ENCODE peak calls at places on chromosomes 2 and 18, in eight cellular contexts. One of them, this sample, is unnamed.

GRCh38 chr18:28114472-28114871 is 62.5 kb downstream of the CDH2 start:
- DNase-seq in glomerular endothelial cell: no peak
- DNase-seq in left ventricle myocardium superior: no peak
- DNase-seq in AG09319: no peak
- DNase-seq in psoas muscle: no peak
- DNase-seq in renal cortical epithelial cell: peak; percentile 88
- DNase-seq in NCI-H1930: no peak
- DNase-seq in activated CD4-positive, CD25-positive, alpha-beta regulatory T cell treated with anti-CD3 and anti-CD28 coated beads, Interleukin-2, amount 50 U/mL, for 72 hours: no peak
- DNase-seq in this sample: no peak

GRCh38 chr18:48037481-48038271 is 107.2 kb upstream of the SMAD2 start:
- DNase-seq in glomerular endothelial cell: no peak
- DNase-seq in left ventricle myocardium superior: peak; percentile 63
- DNase-seq in AG09319: no peak
- DNase-seq in psoas muscle: no peak
- DNase-seq in renal cortical epithelial cell: no peak
- DNase-seq in NCI-H1930: peak; percentile 39
- DNase-seq in activated CD4-positive, CD25-positive, alpha-beta regulatory T cell treated with anti-CD3 and anti-CD28 coated beads, Interleukin-2, amount 50 U/mL, for 72 hours: no peak
- DNase-seq in this sample: no peak

GRCh38 chr2:38712871-38713270 is 38.3 kb downstream of the SRSF7 start:
- DNase-seq in glomerular endothelial cell: no peak
- DNase-seq in left ventricle myocardium superior: no peak
- DNase-seq in AG09319: no peak
- DNase-seq in psoas muscle: no peak
- DNase-seq in renal cortical epithelial cell: no peak
- DNase-seq in NCI-H1930: no peak
- DNase-seq in activated CD4-positive, CD25-positive, alpha-beta regulatory T cell treated with anti-CD3 and anti-CD28 coated beads, Interleukin-2, amount 50 U/mL, for 72 hours: no peak
- DNase-seq in this sample: no peak

GRCh38 chr2:227455200-227455599 is 16.8 kb upstream of the AGFG1 start:
- DNase-seq in glomerular endothelial cell: no peak
- DNase-seq in left ventricle myocardium superior: no peak
- DNase-seq in AG09319: no peak
- DNase-seq in psoas muscle: no peak
- DNase-seq in renal cortical epithelial cell: peak; percentile 88
- DNase-seq in NCI-H1930: no peak
- DNase-seq in activated CD4-positive, CD25-positive, alpha-beta regulatory T cell treated with anti-CD3 and anti-CD28 coated beads, Interleukin-2, amount 50 U/mL, for 72 hours: no peak
- DNase-seq in this sample: peak; percentile 27

GRCh38 chr18:67973916-67974315 is 457.4 kb upstream of the DSEL start:
- DNase-seq in glomerular endothelial cell: no peak
- DNase-seq in left ventricle myocardium superior: no peak
- DNase-seq in AG09319: peak; percentile 62
- DNase-seq in psoas muscle: no peak
- DNase-seq in renal cortical epithelial cell: no peak
- DNase-seq in NCI-H1930: no peak
- DNase-seq in activated CD4-positive, CD25-positive, alpha-beta regulatory T cell treated with anti-CD3 and anti-CD28 coated beads, Interleukin-2, amount 50 U/mL, for 72 hours: no peak
- DNase-seq in this sample: no peak

GRCh38 chr2:211128287-211128686 is 571.9 kb downstream of the CPS1 start:
- DNase-seq in glomerular endothelial cell: no peak
- DNase-seq in left ventricle myocardium superior: no peak
- DNase-seq in AG09319: no peak
- DNase-seq in psoas muscle: no peak
- DNase-seq in renal cortical epithelial cell: peak; percentile 36
- DNase-seq in NCI-H1930: no peak
- DNase-seq in activated CD4-positive, CD25-positive, alpha-beta regulatory T cell treated with anti-CD3 and anti-CD28 coated beads, Interleukin-2, amount 50 U/mL, for 72 hours: no peak
- DNase-seq in this sample: no peak

GRCh38 chr2:3300224-3300623 is 77.4 kb downstream of the EIPR1 start:
- DNase-seq in glomerular endothelial cell: no peak
- DNase-seq in left ventricle myocardium superior: no peak
- DNase-seq in AG09319: no peak
- DNase-seq in psoas muscle: no peak
- DNase-seq in renal cortical epithelial cell: no peak
- DNase-seq in NCI-H1930: no peak
- DNase-seq in activated CD4-positive, CD25-positive, alpha-beta regulatory T cell treated with anti-CD3 and anti-CD28 coated beads, Interleukin-2, amount 50 U/mL, for 72 hours: no peak
- DNase-seq in this sample: no peak

GRCh38 chr18:45457933-45458332 is 157.3 kb upstream of the SLC14A2 start:
- DNase-seq in glomerular endothelial cell: no peak
- DNase-seq in left ventricle myocardium superior: no peak
- DNase-seq in AG09319: no peak
- DNase-seq in psoas muscle: no peak
- DNase-seq in renal cortical epithelial cell: no peak
- DNase-seq in NCI-H1930: no peak
- DNase-seq in activated CD4-positive, CD25-positive, alpha-beta regulatory T cell treated with anti-CD3 and anti-CD28 coated beads, Interleukin-2, amount 50 U/mL, for 72 hours: no peak
- DNase-seq in this sample: no peak

GRCh38 chr2:8639122-8639635 is 42.7 kb upstream of the ID2 start:
- DNase-seq in glomerular endothelial cell: no peak
- DNase-seq in left ventricle myocardium superior: no peak
- DNase-seq in AG09319: no peak
- DNase-seq in psoas muscle: no peak
- DNase-seq in renal cortical epithelial cell: no peak
- DNase-seq in NCI-H1930: no peak
- DNase-seq in activated CD4-positive, CD25-positive, alpha-beta regulatory T cell treated with anti-CD3 and anti-CD28 coated beads, Interleukin-2, amount 50 U/mL, for 72 hours: no peak
- DNase-seq in this sample: no peak

GRCh38 chr2:74181739-74182138 is 3.1 kb upstream of the MOB1A start:
- DNase-seq in glomerular endothelial cell: no peak
- DNase-seq in left ventricle myocardium superior: no peak
- DNase-seq in AG09319: no peak
- DNase-seq in psoas muscle: no peak
- DNase-seq in renal cortical epithelial cell: no peak
- DNase-seq in NCI-H1930: no peak
- DNase-seq in activated CD4-positive, CD25-positive, alpha-beta regulatory T cell treated with anti-CD3 and anti-CD28 coated beads, Interleukin-2, amount 50 U/mL, for 72 hours: no peak
- DNase-seq in this sample: no peak

GRCh38 chr2:19408592-19408991 is 50.2 kb upstream of the OSR1 start:
- DNase-seq in glomerular endothelial cell: no peak
- DNase-seq in left ventricle myocardium superior: no peak
- DNase-seq in AG09319: no peak
- DNase-seq in psoas muscle: no peak
- DNase-seq in renal cortical epithelial cell: no peak
- DNase-seq in NCI-H1930: no peak
- DNase-seq in activated CD4-positive, CD25-positive, alpha-beta regulatory T cell treated with anti-CD3 and anti-CD28 coated beads, Interleukin-2, amount 50 U/mL, for 72 hours: no peak
- DNase-seq in this sample: no peak

GRCh38 chr18:10410472-10411300 is 43.7 kb upstream of the APCDD1 start:
- DNase-seq in glomerular endothelial cell: no peak
- DNase-seq in left ventricle myocardium superior: no peak
- DNase-seq in AG09319: no peak
- DNase-seq in psoas muscle: no peak
- DNase-seq in renal cortical epithelial cell: peak; percentile 18
- DNase-seq in NCI-H1930: no peak
- DNase-seq in activated CD4-positive, CD25-positive, alpha-beta regulatory T cell treated with anti-CD3 and anti-CD28 coated beads, Interleukin-2, amount 50 U/mL, for 72 hours: no peak
- DNase-seq in this sample: no peak

This sample was measured in GM04503.